ENCODE peak calls at places on chromosomes 11 and 22, in four cellular contexts. One of them, this sample, is unnamed.

GRCh38 chr11:27239305-27239942 is 123.6 kb downstream of the CCDC34 start:
- DNase-seq in GM12878: no peak
- DNase-seq in IMR-90: peak
- DNase-seq in H1: no peak
- DNase-seq in this sample: no peak

GRCh38 chr11:43923327-43924111 is 18.9 kb upstream of the C11orf96 start:
- DNase-seq in GM12878: no peak
- DNase-seq in IMR-90: peak
- DNase-seq in H1: no peak
- DNase-seq in this sample: no peak

GRCh38 chr11:103499710-103500340 is 390.6 kb downstream of the DYNC2H1 start:
- DNase-seq in IMR-90: peak
- DNase-seq in GM12878: no peak
- DNase-seq in H1: no peak
- DNase-seq in this sample: no peak

GRCh38 chr11:123841189-123841588 is 35.0 kb upstream of the OR6M1 start:
- DNase-seq in H1: no peak
- DNase-seq in IMR-90: no peak
- DNase-seq in GM12878: no peak
- DNase-seq in this sample: no peak

GRCh38 chr22:49480340-49480739 is 347.3 kb downstream of the BRD1 start:
- DNase-seq in IMR-90: no peak
- DNase-seq in H1: no peak
- DNase-seq in GM12878: no peak
- DNase-seq in this sample: no peak

GRCh38 chr11:96313163-96313562 is 29.8 kb downstream of the MAML2 start:
- DNase-seq in IMR-90: no peak
- DNase-seq in H1: no peak
- DNase-seq in GM12878: no peak
- DNase-seq in this sample: no peak

GRCh38 chr22:27489265-27489675 is 312.3 kb downstream of the MN1 start:
- DNase-seq in GM12878: no peak
- DNase-seq in IMR-90: peak
- DNase-seq in H1: no peak
- DNase-seq in this sample: no peak

GRCh38 chr22:49213731-49214352 is 613.8 kb downstream of the BRD1 start:
- DNase-seq in IMR-90: no peak
- DNase-seq in H1: peak
- DNase-seq in GM12878: no peak
- DNase-seq in this sample: no peak

GRCh38 chr11:76524919-76525318 is 80.1 kb downstream of the EMSY start:
- DNase-seq in H1: no peak
- DNase-seq in IMR-90: peak
- DNase-seq in GM12878: no peak
- DNase-seq in this sample: no peak

GRCh38 chr11:61861634-61862033 is 29.7 kb downstream of the FADS3 start:
- DNase-seq in IMR-90: no peak
- DNase-seq in GM12878: no peak
- DNase-seq in H1: no peak
- DNase-seq in this sample: no peak

GRCh38 chr11:43518407-43519165 is 159.9 kb downstream of the TTC17 start:
- DNase-seq in IMR-90: peak
- DNase-seq in H1: no peak
- DNase-seq in GM12878: no peak
- DNase-seq in this sample: no peak

GRCh38 chr11:44894217-44894617 is 56.5 kb downstream of the TP53I11 start:
- DNase-seq in IMR-90: peak
- DNase-seq in H1: peak
- DNase-seq in GM12878: no peak
- DNase-seq in this sample: peak

GRCh38 chr11:17314232-17314547 is 37.4 kb upstream of the NCR3LG1 start:
- DNase-seq in IMR-90: peak
- DNase-seq in GM12878: no peak
- DNase-seq in H1: no peak
- DNase-seq in this sample: no peak

GRCh38 chr11:94822080-94822479 is 53.9 kb downstream of the AMOTL1 start:
- DNase-seq in IMR-90: no peak
- DNase-seq in GM12878: no peak
- DNase-seq in H1: no peak
- DNase-seq in this sample: no peak

GRCh38 chr11:28461846-28462245 is 353.7 kb downstream of the METTL15 start:
- DNase-seq in GM12878: no peak
- DNase-seq in IMR-90: peak
- DNase-seq in H1: no peak
- DNase-seq in this sample: no peak

GRCh38 chr22:45314054-45314721 is 4.5 kb downstream of the FAM118A start:
- DNase-seq in H1: no peak
- DNase-seq in GM12878: no peak
- DNase-seq in IMR-90: no peak
- DNase-seq in this sample: peak

GRCh38 chr11:61955031-61955415 is 4.9 kb downstream of the BEST1 start:
- DNase-seq in H1: no peak
- DNase-seq in IMR-90: peak
- DNase-seq in GM12878: no peak
- DNase-seq in this sample: no peak

GRCh38 chr22:25484498-25484897 is 80.0 kb upstream of the GRK3 start:
- DNase-seq in GM12878: no peak
- DNase-seq in H1: no peak
- DNase-seq in IMR-90: no peak
- DNase-seq in this sample: no peak

GRCh38 chr22:44664149-44664548 is 37.9 kb upstream of the PRR5 start:
- DNase-seq in GM12878: no peak
- DNase-seq in H1: no peak
- DNase-seq in IMR-90: peak
- DNase-seq in this sample: no peak

GRCh38 chr11:95230054-95231034 is 658 bp downstream of the SESN3 start:
- DNase-seq in H1: peak
- DNase-seq in IMR-90: no peak
- DNase-seq in GM12878: no peak
- DNase-seq in this sample: peak

GRCh38 chr11:13889566-13890214 is 72.8 kb upstream of the SPON1 start:
- DNase-seq in H1: no peak
- DNase-seq in IMR-90: no peak
- DNase-seq in GM12878: no peak
- DNase-seq in this sample: no peak

GRCh38 chr11:119307219-119307618 is 9.7 kb downstream of the MCAM start:
- DNase-seq in H1: no peak
- DNase-seq in IMR-90: no peak
- DNase-seq in GM12878: no peak
- DNase-seq in this sample: no peak

GRCh38 chr11:30346068-30346688 is 23.3 kb downstream of the ARL14EP start:
- DNase-seq in H1: no peak
- DNase-seq in GM12878: no peak
- DNase-seq in IMR-90: peak
- DNase-seq in this sample: peak

GRCh38 chr11:833114-833791 is 501 bp downstream of the CD151 start:
- DNase-seq in IMR-90: no peak
- DNase-seq in H1: peak
- DNase-seq in GM12878: no peak
- DNase-seq in this sample: peak

DNA sequence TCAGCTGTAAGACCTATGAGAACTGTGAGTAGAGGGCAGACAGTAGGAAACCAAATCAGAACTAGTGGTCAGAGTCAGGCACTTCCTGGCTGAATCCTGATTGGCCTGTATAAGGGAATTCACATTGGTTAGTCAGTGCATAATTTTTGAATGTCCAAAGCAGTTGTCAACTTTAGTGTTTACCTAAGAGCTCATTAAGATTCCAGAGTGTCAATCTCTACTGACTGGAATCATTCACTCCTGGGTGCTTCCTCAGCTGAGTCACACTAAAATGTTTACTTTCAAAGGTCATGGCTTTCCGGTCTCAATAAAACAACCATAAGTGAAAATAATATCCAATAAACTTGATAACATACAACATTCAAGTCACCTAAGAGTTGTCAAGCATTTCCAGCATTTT is 306.1 kb downstream of the C11orf87 start:
- DNase-seq in H1: no peak
- DNase-seq in IMR-90: no peak
- DNase-seq in GM12878: no peak
- DNase-seq in this sample: no peak
- TF ChIP-seq CHD1 in H1: no peak
- TF ChIP-seq CHD1 in IMR-90: no peak
- TF ChIP-seq CHD1 in GM12878: no peak
- TF ChIP-seq CHD1 in this sample: no peak

GRCh38 chr11:64498151-64498550 is 92.9 kb upstream of the SLC22A12 start:
- DNase-seq in GM12878: no peak
- DNase-seq in IMR-90: no peak
- DNase-seq in H1: no peak
- DNase-seq in this sample: no peak

GRCh38 chr11:64502634-64503033 is 88.4 kb upstream of the SLC22A12 start:
- DNase-seq in GM12878: no peak
- DNase-seq in IMR-90: no peak
- DNase-seq in H1: no peak
- DNase-seq in this sample: no peak

GRCh38 chr11:64501500-64502427 is 89.3 kb upstream of the SLC22A12 start:
- DNase-seq in IMR-90: no peak
- DNase-seq in GM12878: no peak
- DNase-seq in H1: no peak
- DNase-seq in this sample: peak

GRCh38 chr11:64499261-64500004 is 91.6 kb upstream of the SLC22A12 start:
- DNase-seq in GM12878: no peak
- DNase-seq in H1: no peak
- DNase-seq in IMR-90: no peak
- DNase-seq in this sample: peak

DNA sequence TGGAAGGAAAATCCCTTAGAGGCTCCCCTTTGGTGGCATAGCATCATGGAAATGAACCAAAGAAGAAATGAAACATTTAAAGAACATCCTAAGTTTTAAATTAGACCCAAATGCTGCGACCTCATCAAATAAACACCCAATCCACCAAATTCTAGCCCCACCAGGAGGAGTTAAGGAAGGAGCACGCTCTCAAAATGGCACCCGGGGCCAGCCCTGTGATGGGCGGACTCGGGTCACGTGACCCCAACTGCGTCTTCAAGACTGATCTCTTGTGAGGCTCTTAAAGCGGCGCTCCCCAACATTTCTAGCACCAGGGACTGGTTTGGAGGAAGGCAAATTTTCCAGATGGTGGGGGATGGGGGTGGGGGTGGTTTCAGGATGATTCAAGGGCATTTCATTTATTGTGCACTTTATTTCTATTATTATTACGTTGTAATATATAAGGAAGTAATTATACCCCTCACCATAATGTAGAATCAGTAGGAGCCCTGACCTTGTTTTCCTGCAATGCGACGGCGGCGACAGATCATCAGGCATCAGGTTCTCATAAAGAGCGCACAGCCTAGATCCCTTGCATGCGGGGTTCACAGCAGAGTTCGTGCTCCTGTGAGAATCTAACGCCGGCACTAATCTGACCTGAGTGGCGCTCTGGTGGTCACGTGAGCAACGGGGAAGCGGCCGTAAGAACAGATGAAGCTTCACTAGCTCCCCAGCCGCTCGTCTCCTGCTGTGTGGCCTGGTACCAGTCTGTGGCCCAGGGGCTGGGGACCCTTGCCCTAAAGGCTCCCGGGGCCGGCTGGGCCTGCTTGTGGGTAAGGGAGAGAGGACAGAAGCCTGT is 90.6 kb upstream of the SLC22A12 start:
- DNase-seq in H1: no peak
- DNase-seq in IMR-90: no peak
- DNase-seq in GM12878: no peak
- DNase-seq in this sample: peak
- TF ChIP-seq CHD1 in H1: no peak
- TF ChIP-seq CHD1 in IMR-90: no peak
- TF ChIP-seq CHD1 in GM12878: no peak
- TF ChIP-seq CHD1 in this sample: peak

GRCh38 chr11:65915101-65915820 is 3.6 kb downstream of the C11orf68 start:
- DNase-seq in GM12878: no peak
- DNase-seq in H1: no peak
- DNase-seq in IMR-90: no peak
- DNase-seq in this sample: no peak

GRCh38 chr11:65915821-65916251 is 3.0 kb downstream of the C11orf68 start:
- DNase-seq in IMR-90: peak
- DNase-seq in GM12878: no peak
- DNase-seq in H1: no peak
- DNase-seq in this sample: no peak

GRCh38 chr11:65912840-65913239 is 6.0 kb downstream of the C11orf68 start:
- DNase-seq in GM12878: no peak
- DNase-seq in IMR-90: peak
- DNase-seq in H1: no peak
- DNase-seq in this sample: no peak

GRCh38 chr11:65907878-65908277 is 7.7 kb upstream of the FOSL1 start:
- DNase-seq in H1: no peak
- DNase-seq in GM12878: no peak
- DNase-seq in IMR-90: no peak
- DNase-seq in this sample: no peak

DNA sequence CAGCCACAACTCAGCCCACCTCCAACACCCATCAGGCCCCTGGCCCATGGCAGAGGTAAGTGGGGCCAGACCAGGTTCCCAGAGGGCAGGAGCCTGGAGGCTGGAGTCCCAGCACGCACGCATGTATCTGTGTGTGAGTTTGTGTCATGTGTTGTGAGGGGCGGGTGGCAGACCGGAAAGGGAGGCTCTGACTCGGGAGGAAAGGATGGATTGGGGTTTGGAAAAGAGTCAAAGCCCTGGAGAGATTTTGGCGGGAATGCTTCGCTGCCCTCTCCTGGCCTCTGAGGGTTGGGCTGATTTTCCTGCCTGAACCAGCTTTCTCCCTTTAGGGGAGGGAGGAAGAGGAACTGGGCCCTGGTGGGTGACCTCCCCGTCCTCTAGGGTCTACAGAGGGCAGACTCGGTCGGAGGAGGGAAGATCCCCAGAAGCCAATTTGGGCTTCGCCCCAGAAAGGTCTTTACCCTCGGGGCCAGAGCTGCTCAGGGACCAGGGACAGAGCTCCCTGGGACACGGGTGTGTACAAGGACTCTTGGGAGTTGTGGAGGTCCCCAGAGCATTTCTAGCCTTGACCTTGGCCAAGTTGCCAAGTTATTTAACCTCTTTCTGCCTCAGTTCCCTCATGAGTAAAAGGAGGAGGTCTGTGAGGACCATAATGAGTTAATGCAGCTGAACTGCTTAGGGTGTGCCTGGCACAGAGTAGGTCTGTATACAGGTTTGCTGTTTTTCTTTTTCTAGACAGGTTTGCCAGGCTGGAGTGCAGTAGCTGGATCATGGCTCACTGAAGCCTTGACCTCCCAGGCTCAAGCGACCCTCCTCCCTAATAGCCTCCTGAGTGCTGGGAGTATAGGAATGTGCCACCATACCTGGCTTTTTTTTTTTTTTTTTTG is 6.9 kb downstream of the C11orf68 start:
- DNase-seq in GM12878: no peak
- DNase-seq in IMR-90: peak
- DNase-seq in H1: peak
- DNase-seq in this sample: peak
- TF ChIP-seq CHD1 in GM12878: no peak
- TF ChIP-seq CHD1 in IMR-90: no peak
- TF ChIP-seq CHD1 in H1: no peak
- TF ChIP-seq CHD1 in this sample: no peak

GRCh38 chr22:17974087-17974486 is 50.3 kb downstream of the MICAL3 start:
- DNase-seq in H1: no peak
- DNase-seq in IMR-90: no peak
- DNase-seq in GM12878: no peak
- DNase-seq in this sample: no peak
- TF ChIP-seq CHD1 in H1: no peak
- TF ChIP-seq CHD1 in IMR-90: no peak
- TF ChIP-seq CHD1 in GM12878: no peak
- TF ChIP-seq CHD1 in this sample: no peak